ENCODE peak calls at places on chromosomes 3 and 15, in four cellular contexts. H, J, U and I are unnamed samples.

GRCh38 chr15:36601497-36601932 is 22.1 kb downstream of the CDIN1 start:
- DNase-seq in H (peak; percentile 24), J (peak; percentile 97), U (no peak), I (no peak)

GRCh38 chr3:5754602-5755001 is 567.1 kb downstream of the EDEM1 start:
- DNase-seq in H (no peak), J (no peak), U (no peak), I (no peak)

GRCh38 chr3:149269687-149270086 is 48.1 kb upstream of the CP start:
- DNase-seq in H (no peak), J (no peak), U (no peak), I (no peak)

GRCh38 chr3:116263842-116264545 is 181.3 kb downstream of the LSAMP start:
- DNase-seq in H (no peak), J (peak; percentile 72), U (no peak), I (no peak)

GRCh38 chr3:32127219-32127826 is 20.9 kb downstream of the GPD1L start:
- DNase-seq in H (no peak), J (no peak), U (no peak), I (no peak)

GRCh38 chr3:127534564-127534963 is 56.0 kb downstream of the TPRA1 start:
- DNase-seq in H (no peak), J (no peak), U (no peak), I (no peak)

GRCh38 chr3:160911399-160911798 is 155.4 kb downstream of the PPM1L start:
- DNase-seq in H (no peak), J (no peak), U (no peak), I (no peak)

GRCh38 chr3:129699199-129699598 is 92.7 kb upstream of the PLXND1 start:
- DNase-seq in H (no peak), J (peak; percentile 23), U (no peak), I (no peak)

GRCh38 chr15:62708470-62708869 is 334.1 kb upstream of the TPM1 start:
- DNase-seq in H (no peak), J (no peak), U (no peak), I (no peak)

GRCh38 chr3:160381470-160381869 is 17.6 kb downstream of the IFT80 start:
- DNase-seq in H (no peak), J (peak; percentile 58), U (peak; percentile 60), I (no peak)

GRCh38 chr3:147392083-147392916 is 14.0 kb downstream of the ZIC4 start:
- DNase-seq in H (peak; percentile 32), J (no peak), U (no peak), I (peak; percentile 94)
- TF ChIP-seq CTCF in H (peak; percentile 3), J (no peak), U (no peak), I (peak; percentile 55)

GRCh38 chr3:99545941-99546580 is 92.3 kb upstream of the COL8A1 start:
- DNase-seq in H (no peak), J (no peak), U (no peak), I (no peak)
- H2AFZ ChIP-seq in H (no peak overlapping the region), J (no peak overlapping the region), U (no peak overlapping the region), I (no peak overlapping the region)

GRCh38 chr3:8767667-8768363 is 1.6 kb downstream of the OXTR start:
- DNase-seq in H (peak; percentile 31), J (peak; percentile 32), U (peak; percentile 71), I (peak; percentile 42)
- TF ChIP-seq CTCF in H (peak; percentile 12), J (no peak), U (peak; percentile 60), I (peak; percentile 28)

GRCh38 chr3:42090973-42091731 is at the start of gene TRAK1:
- DNase-seq in H (peak; percentile 36), J (peak; percentile 88), U (peak; percentile 95), I (no peak)
- H2AFZ ChIP-seq in H (no peak within 1 kb of the TSS), J (no peak within 1 kb of the TSS), U (peak within 1 kb of the TSS; percentile 65), I (no peak within 1 kb of the TSS)

GRCh38 chr3:163916596-163917560 is 1161.4 kb downstream of the SI start:
- DNase-seq in H (peak; percentile 6), J (no peak), U (no peak), I (peak; percentile 14)
- TF ChIP-seq CTCF in H (no peak), J (no peak), U (no peak), I (peak; percentile 34)

GRCh38 chr15:83457149-83457548 is 10.0 kb downstream of the SH3GL3 start:
- DNase-seq in H (no peak), J (no peak), U (no peak), I (no peak)

GRCh38 chr15:83458396-83458795 is 11.3 kb downstream of the SH3GL3 start:
- DNase-seq in H (no peak), J (no peak), U (no peak), I (no peak)

GRCh38 chr15:83462953-83463433 is 15.9 kb downstream of the SH3GL3 start:
- DNase-seq in H (no peak), J (no peak), U (no peak), I (no peak)

GRCh38 chr15:83462026-83462425 is 14.9 kb downstream of the SH3GL3 start:
- DNase-seq in H (no peak), J (no peak), U (no peak), I (no peak)
- H2AFZ ChIP-seq in H (no peak overlapping the region), J (no peak overlapping the region), U (no peak overlapping the region), I (no peak overlapping the region)